ENCODE peak calls at places on chromosomes 5 and 9, in nine cellular contexts. W is astrocyte, R is A673, M is psoas muscle, H is prostate gland, B is DND-41, I is HCT116, F is cardiac muscle cell, E is tibial artery. O is an unnamed sample. For H3K4me1, the result is how much of the 10 kb centered on the place peaks cover.

GRCh38 chr5:133742370-133743036 is 130.2 kb upstream of the FSTL4 start:
- DNase-seq in W (no peak), R (no peak), M (no peak), H (no peak), B (no peak), I (no peak), F (peak), E (no peak), O (no peak)

GRCh38 chr5:17355585-17356346 is 138.3 kb downstream of the BASP1 start:
- DNase-seq in W (peak), R (no peak), M (no peak), H (no peak), B (no peak), I (no peak), F (no peak), E (no peak), O (no peak)

GRCh38 chr5:164475339-164475977 is 970.0 kb downstream of the MAT2B start:
- DNase-seq in W (peak), R (peak), M (no peak), H (no peak), B (no peak), I (no peak), F (peak), E (no peak), O (no peak)

GRCh38 chr5:407801-408268 is 35.1 kb upstream of the EXOC3 start:
- DNase-seq in W (no peak), R (no peak), M (no peak), H (no peak), B (no peak), I (no peak), F (no peak), E (no peak), O (no peak)

GRCh38 chr5:1099931-1100651 is 11.8 kb downstream of the SLC12A7 start:
- DNase-seq in W (no peak), R (no peak), M (no peak), H (no peak), B (no peak), I (no peak), F (no peak), E (no peak), O (no peak)

GRCh38 chr9:93697352-93698139 is 121.2 kb downstream of the PHF2 start:
- DNase-seq in W (no peak), R (no peak), M (no peak), H (no peak), B (no peak), I (no peak), F (no peak), E (no peak), O (no peak)

GRCh38 chr9:71218774-71219173 is 97.4 kb upstream of the TRPM3 start:
- DNase-seq in W (peak), R (no peak), M (no peak), H (no peak), B (no peak), I (no peak), F (no peak), E (no peak), O (no peak)

GRCh38 chr5:119393201-119393691 is 37.4 kb downstream of the TNFAIP8 start:
- DNase-seq in W (peak), R (no peak), M (no peak), H (no peak), B (no peak), I (no peak), F (no peak), E (no peak), O (no peak)

GRCh38 chr9:20041717-20042116 is 252.9 kb upstream of the SLC24A2 start:
- DNase-seq in W (no peak), R (peak), M (no peak), H (no peak), B (peak), I (no peak), F (no peak), E (no peak), O (peak)

GRCh38 chr5:174825587-174825986 is 101.2 kb downstream of the MSX2 start:
- DNase-seq in W (peak), R (no peak), M (no peak), H (no peak), B (no peak), I (peak), F (peak), E (no peak), O (no peak)

GRCh38 chr5:111738118-111738517 is 18.9 kb downstream of the NREP start:
- DNase-seq in W (peak), R (no peak), M (no peak), H (no peak), B (no peak), I (no peak), F (no peak), E (no peak), O (no peak)

GRCh38 chr5:111742166-111742565 is 14.8 kb downstream of the NREP start:
- DNase-seq in W (no peak), R (no peak), M (no peak), H (no peak), B (no peak), I (no peak), F (no peak), E (no peak), O (no peak)

GRCh38 chr5:111737716-111738115 is 19.3 kb downstream of the NREP start:
- DNase-seq in W (peak), R (no peak), M (no peak), H (no peak), B (no peak), I (no peak), F (peak), E (no peak), O (no peak)

GRCh38 chr5:111741270-111741669 is 15.7 kb downstream of the NREP start:
- DNase-seq in W (no peak), R (no peak), M (no peak), H (no peak), B (no peak), I (no peak), F (no peak), E (no peak), O (no peak)

DNA sequence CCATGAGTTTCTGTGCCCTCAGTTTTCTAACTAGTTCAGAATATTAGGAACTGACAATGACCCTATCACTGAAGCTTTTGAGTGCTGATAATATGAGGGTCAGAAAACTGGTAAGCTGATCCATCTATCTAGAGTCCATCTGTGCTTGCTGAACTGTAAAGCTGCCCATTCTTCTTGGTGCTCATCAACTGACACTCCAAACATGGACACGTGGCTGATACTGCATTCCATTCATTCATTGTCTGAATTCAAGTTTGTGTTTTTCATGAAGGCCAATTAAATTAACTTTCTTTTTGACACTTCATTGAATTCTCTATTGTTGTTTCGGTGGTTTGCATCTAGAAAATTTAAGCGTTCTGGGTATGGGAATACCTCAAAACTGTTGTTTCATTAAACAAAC is 17.6 kb downstream of the NREP start:
- DNase-seq in W (no peak), R (no peak), M (no peak), H (no peak), B (no peak), I (no peak), F (no peak), E (no peak), O (no peak)
- H3K4me1 ChIP-seq in W (half or more), R (under half), M (half or more), H (under half), B (half or more), I (under half), F (half or more), E (half or more), O (under half)

DNA sequence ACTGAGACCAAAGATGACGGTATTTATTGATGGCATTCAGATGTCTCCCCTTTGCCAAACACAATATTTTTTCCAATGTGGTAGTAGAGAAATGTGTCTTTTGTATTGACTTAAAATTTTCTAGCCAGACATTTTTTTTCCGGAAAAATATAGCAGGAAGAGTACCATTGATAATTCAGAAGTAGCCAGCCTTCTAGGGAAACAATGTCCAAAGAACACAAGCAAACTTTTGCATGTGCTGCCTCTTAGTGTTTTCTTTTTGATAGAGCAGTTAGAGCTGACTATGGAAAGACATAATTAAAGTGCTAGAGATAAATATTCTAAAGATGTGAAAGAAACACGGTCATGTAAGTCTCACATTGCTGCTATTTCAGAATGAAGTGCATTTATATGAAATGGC is 231.4 kb downstream of the MARCHF11 start:
- DNase-seq in W (no peak), R (no peak), M (no peak), H (no peak), B (no peak), I (no peak), F (peak), E (no peak), O (no peak)
- TF ChIP-seq CTCF in W (no peak), R (no peak), M (no peak), H (no peak), B (no peak), I (no peak), F (peak), E (no peak), O (no peak)

DNA sequence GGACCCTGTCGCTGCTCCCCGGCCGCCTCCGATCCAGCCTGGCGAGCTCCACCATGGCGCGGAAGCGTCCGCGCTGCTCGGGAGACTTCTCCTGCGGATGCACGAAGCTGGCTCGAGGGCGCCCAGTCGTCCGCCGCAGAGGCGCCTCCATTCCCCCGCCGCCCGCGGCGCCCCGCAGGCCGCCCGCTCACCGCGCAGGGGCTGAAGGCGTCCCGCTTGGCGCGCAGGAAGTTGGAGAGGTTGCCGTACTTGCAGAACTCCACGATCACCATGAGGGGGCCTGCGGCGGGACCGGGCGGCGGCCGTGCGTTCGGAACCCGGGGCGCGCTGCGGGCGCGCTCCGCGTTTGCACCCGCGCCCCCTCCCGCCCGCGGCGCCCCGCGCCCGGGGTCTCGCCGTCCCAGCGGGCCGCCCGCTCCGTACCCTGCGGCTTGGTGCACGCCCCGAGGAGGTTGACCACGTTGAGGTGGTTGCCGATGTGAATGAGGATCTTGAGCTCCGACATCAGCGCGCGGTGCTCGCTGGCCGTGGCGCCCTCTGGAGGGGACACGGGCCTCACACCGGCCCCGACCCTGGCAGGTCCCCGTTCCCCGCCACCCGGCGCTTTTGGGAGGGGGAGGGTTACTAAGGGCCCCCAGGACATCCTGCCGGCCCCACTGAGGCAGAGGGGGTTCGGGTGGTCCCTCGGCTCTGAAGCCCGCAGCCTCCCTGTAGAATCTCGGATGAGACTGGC is 27.7 kb upstream of the SCGB3A1 start:
- DNase-seq in W (peak), R (peak), M (no peak), H (no peak), B (no peak), I (no peak), F (peak), E (no peak), O (peak)
- H3K4me3 ChIP-seq in W (peak), R (peak), M (peak), H (peak), B (no peak), I (no peak), F (peak), E (no peak), O (peak)

GRCh38 chr9:136011376-136011702 is 50.2 kb upstream of the UBAC1 start:
- DNase-seq in W (no peak), R (no peak), M (no peak), H (no peak), B (no peak), I (no peak), F (no peak), E (no peak), O (peak)
- H3K4me1 ChIP-seq in W (under half), R (under half), M (under half), H (under half), B (under half), I (under half), F (under half), E (under half), O (under half)

O was measured in BE2C.